ENCODE peak calls at places on chromosomes 5 and 9, in seven cellular contexts. One of them, this sample, is unnamed.

GRCh38 chr5:143644751-143645150 is 167.2 kb upstream of the HMHB1 start:
- DNase-seq in astrocyte of the spinal cord: no peak
- DNase-seq in heart right ventricle: no peak
- DNase-seq in BJ: no peak
- DNase-seq in nephron progenitor cell: no peak
- DNase-seq in IMR-90: no peak
- DNase-seq in lung: no peak
- DNase-seq in this sample: no peak

GRCh38 chr5:154403776-154404387 is 41.9 kb upstream of the SAP30L start:
- DNase-seq in nephron progenitor cell: no peak
- DNase-seq in IMR-90: no peak
- DNase-seq in heart right ventricle: no peak
- DNase-seq in astrocyte of the spinal cord: no peak
- DNase-seq in BJ: peak; percentile 29
- DNase-seq in lung: no peak
- DNase-seq in this sample: no peak

GRCh38 chr9:77575785-77576184 is 72.3 kb downstream of the GNA14 start:
- DNase-seq in nephron progenitor cell: peak; percentile 66
- DNase-seq in BJ: no peak
- DNase-seq in lung: no peak
- DNase-seq in astrocyte of the spinal cord: peak; percentile 26
- DNase-seq in IMR-90: peak; percentile 16
- DNase-seq in heart right ventricle: no peak
- DNase-seq in this sample: no peak

GRCh38 chr9:136695955-136696354 is 8.7 kb upstream of the AGPAT2 start:
- DNase-seq in IMR-90: no peak
- DNase-seq in BJ: no peak
- DNase-seq in astrocyte of the spinal cord: no peak
- DNase-seq in heart right ventricle: no peak
- DNase-seq in nephron progenitor cell: peak; percentile 5
- DNase-seq in lung: no peak
- DNase-seq in this sample: no peak

GRCh38 chr5:91281409-91281808 is 101.7 kb downstream of the ARRDC3 start:
- DNase-seq in heart right ventricle: no peak
- DNase-seq in BJ: peak; percentile 77
- DNase-seq in nephron progenitor cell: no peak
- DNase-seq in IMR-90: peak; percentile 85
- DNase-seq in astrocyte of the spinal cord: peak; percentile 86
- DNase-seq in lung: no peak
- DNase-seq in this sample: no peak

GRCh38 chr5:143019614-143020515 is 249.7 kb downstream of the ARHGAP26 start:
- DNase-seq in astrocyte of the spinal cord: no peak
- DNase-seq in heart right ventricle: no peak
- DNase-seq in IMR-90: no peak
- DNase-seq in lung: no peak
- DNase-seq in BJ: no peak
- DNase-seq in nephron progenitor cell: no peak
- DNase-seq in this sample: peak; percentile 79

GRCh38 chr5:156686816-156687215 is 163.3 kb upstream of the PPP1R2B start:
- DNase-seq in lung: no peak
- DNase-seq in IMR-90: no peak
- DNase-seq in nephron progenitor cell: peak; percentile 24
- DNase-seq in astrocyte of the spinal cord: no peak
- DNase-seq in BJ: no peak
- DNase-seq in heart right ventricle: no peak
- DNase-seq in this sample: no peak

GRCh38 chr5:42612997-42613396 is 143.6 kb upstream of the CCDC152 start:
- DNase-seq in lung: no peak
- DNase-seq in BJ: no peak
- DNase-seq in heart right ventricle: no peak
- DNase-seq in astrocyte of the spinal cord: peak; percentile 68
- DNase-seq in IMR-90: peak; percentile 26
- DNase-seq in nephron progenitor cell: no peak
- DNase-seq in this sample: no peak

GRCh38 chr9:36174731-36175130 is 5.5 kb downstream of the CCIN start:
- DNase-seq in heart right ventricle: no peak
- DNase-seq in lung: no peak
- DNase-seq in IMR-90: no peak
- DNase-seq in nephron progenitor cell: peak; percentile 29
- DNase-seq in BJ: no peak
- DNase-seq in astrocyte of the spinal cord: no peak
- DNase-seq in this sample: no peak

GRCh38 chr9:105968811-105969466 is 274.6 kb downstream of the TMEM38B start:
- DNase-seq in heart right ventricle: no peak
- DNase-seq in lung: no peak
- DNase-seq in BJ: no peak
- DNase-seq in nephron progenitor cell: no peak
- DNase-seq in astrocyte of the spinal cord: no peak
- DNase-seq in IMR-90: no peak
- DNase-seq in this sample: no peak

GRCh38 chr5:53571403-53571802 is 11.0 kb downstream of the NDUFS4 start:
- DNase-seq in BJ: no peak
- DNase-seq in IMR-90: no peak
- DNase-seq in nephron progenitor cell: no peak
- DNase-seq in heart right ventricle: no peak
- DNase-seq in astrocyte of the spinal cord: no peak
- DNase-seq in lung: no peak
- DNase-seq in this sample: no peak

GRCh38 chr5:53580547-53580946 is 20.1 kb downstream of the NDUFS4 start:
- DNase-seq in IMR-90: no peak
- DNase-seq in lung: no peak
- DNase-seq in nephron progenitor cell: no peak
- DNase-seq in heart right ventricle: no peak
- DNase-seq in BJ: no peak
- DNase-seq in astrocyte of the spinal cord: no peak
- DNase-seq in this sample: no peak

GRCh38 chr5:53578854-53579253 is 18.4 kb downstream of the NDUFS4 start:
- DNase-seq in BJ: no peak
- DNase-seq in nephron progenitor cell: no peak
- DNase-seq in IMR-90: no peak
- DNase-seq in lung: no peak
- DNase-seq in heart right ventricle: no peak
- DNase-seq in astrocyte of the spinal cord: no peak
- DNase-seq in this sample: no peak

GRCh38 chr5:53582225-53582624 is 21.8 kb downstream of the NDUFS4 start:
- DNase-seq in heart right ventricle: no peak
- DNase-seq in lung: no peak
- DNase-seq in nephron progenitor cell: no peak
- DNase-seq in IMR-90: no peak
- DNase-seq in astrocyte of the spinal cord: no peak
- DNase-seq in BJ: no peak
- DNase-seq in this sample: no peak

GRCh38 chr5:53576674-53577073 is 16.2 kb downstream of the NDUFS4 start:
- DNase-seq in heart right ventricle: no peak
- DNase-seq in IMR-90: no peak
- DNase-seq in lung: no peak
- DNase-seq in astrocyte of the spinal cord: no peak
- DNase-seq in BJ: no peak
- DNase-seq in nephron progenitor cell: no peak
- DNase-seq in this sample: no peak
- TF ChIP-seq CTCF in heart right ventricle: no peak
- TF ChIP-seq CTCF in IMR-90: no peak
- TF ChIP-seq CTCF in lung: no peak
- TF ChIP-seq CTCF in astrocyte of the spinal cord: no peak
- TF ChIP-seq CTCF in BJ: no peak
- TF ChIP-seq CTCF in nephron progenitor cell: no peak
- TF ChIP-seq CTCF in this sample: no peak

GRCh38 chr5:116497648-116498047 is 77.0 kb downstream of the SEMA6A start:
- DNase-seq in astrocyte of the spinal cord: no peak
- DNase-seq in nephron progenitor cell: no peak
- DNase-seq in BJ: no peak
- DNase-seq in lung: no peak
- DNase-seq in IMR-90: no peak
- DNase-seq in heart right ventricle: no peak
- DNase-seq in this sample: no peak
- TF ChIP-seq CTCF in astrocyte of the spinal cord: peak; percentile 4
- TF ChIP-seq CTCF in nephron progenitor cell: no peak
- TF ChIP-seq CTCF in BJ: no peak
- TF ChIP-seq CTCF in lung: no peak
- TF ChIP-seq CTCF in IMR-90: no peak
- TF ChIP-seq CTCF in heart right ventricle: no peak
- TF ChIP-seq CTCF in this sample: no peak

GRCh38 chr9:21404146-21404545 is 4.8 kb upstream of the IFNA8 start:
- DNase-seq in BJ: no peak
- DNase-seq in astrocyte of the spinal cord: no peak
- DNase-seq in IMR-90: no peak
- DNase-seq in heart right ventricle: no peak
- DNase-seq in nephron progenitor cell: no peak
- DNase-seq in lung: no peak
- DNase-seq in this sample: no peak

GRCh38 chr9:21398955-21399489 is 9.9 kb upstream of the IFNA8 start:
- DNase-seq in lung: no peak
- DNase-seq in IMR-90: no peak
- DNase-seq in BJ: no peak
- DNase-seq in nephron progenitor cell: no peak
- DNase-seq in heart right ventricle: no peak
- DNase-seq in astrocyte of the spinal cord: no peak
- DNase-seq in this sample: no peak

DNA sequence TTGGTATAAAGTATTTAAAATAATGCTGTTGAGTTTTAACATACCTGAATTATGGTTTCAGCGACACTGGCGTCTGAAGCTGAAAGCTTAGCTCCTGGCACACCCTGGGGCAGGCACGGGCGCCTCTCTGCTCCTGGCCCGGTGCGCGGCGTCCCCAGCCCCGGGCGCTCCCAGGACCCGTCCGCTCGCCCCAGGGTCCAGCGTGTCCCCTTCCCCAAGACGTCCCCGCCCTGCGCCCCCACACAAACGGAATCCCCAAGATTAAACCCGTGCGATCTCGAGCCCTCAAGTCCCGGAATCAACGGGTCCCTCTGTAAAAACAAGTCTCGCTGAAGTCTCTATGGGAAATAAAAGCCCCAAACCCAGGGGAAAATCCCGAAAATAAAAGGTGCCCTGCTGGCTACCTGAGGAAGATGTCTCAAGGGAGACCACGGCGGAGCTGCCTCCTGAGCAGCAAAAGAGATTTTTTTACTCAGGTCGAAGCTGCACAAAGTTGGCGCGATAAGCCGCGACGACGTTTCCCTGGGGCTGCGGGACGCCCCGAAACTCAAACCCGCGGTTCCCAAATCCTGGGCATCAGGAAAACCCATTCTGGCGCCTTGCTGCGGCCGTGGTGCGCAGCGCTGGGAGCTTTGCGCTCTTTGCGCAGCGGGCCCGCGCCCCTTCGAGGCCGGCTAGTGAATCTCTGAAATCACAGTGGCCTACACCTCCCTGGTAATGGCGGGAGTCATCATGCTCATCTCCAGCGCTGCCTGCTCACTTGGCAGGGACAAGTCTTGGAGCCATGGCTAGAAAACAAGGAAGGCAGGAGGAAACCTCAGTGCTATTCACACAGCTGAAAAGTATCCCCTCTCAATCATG is 6.3 kb upstream of the IFNA8 start:
- DNase-seq in heart right ventricle: no peak
- DNase-seq in astrocyte of the spinal cord: no peak
- DNase-seq in BJ: no peak
- DNase-seq in IMR-90: no peak
- DNase-seq in nephron progenitor cell: peak; percentile 59
- DNase-seq in lung: no peak
- DNase-seq in this sample: peak; percentile 39
- TF ChIP-seq CTCF in heart right ventricle: no peak
- TF ChIP-seq CTCF in astrocyte of the spinal cord: no peak
- TF ChIP-seq CTCF in BJ: no peak
- TF ChIP-seq CTCF in IMR-90: no peak
- TF ChIP-seq CTCF in nephron progenitor cell: peak; percentile 7
- TF ChIP-seq CTCF in lung: no peak
- TF ChIP-seq CTCF in this sample: peak; percentile 8

GRCh38 chr9:2158111-2158610 is 143.0 kb downstream of the SMARCA2 start:
- DNase-seq in BJ: no peak
- DNase-seq in astrocyte of the spinal cord: peak; percentile 73
- DNase-seq in IMR-90: peak; percentile 67
- DNase-seq in heart right ventricle: peak; percentile 32
- DNase-seq in lung: peak; percentile 50
- DNase-seq in nephron progenitor cell: peak; percentile 32
- DNase-seq in this sample: peak; percentile 32
- TF ChIP-seq CTCF in BJ: no peak
- TF ChIP-seq CTCF in astrocyte of the spinal cord: no peak
- TF ChIP-seq CTCF in IMR-90: peak; percentile 23
- TF ChIP-seq CTCF in heart right ventricle: no peak
- TF ChIP-seq CTCF in lung: no peak
- TF ChIP-seq CTCF in nephron progenitor cell: no peak
- TF ChIP-seq CTCF in this sample: no peak

GRCh38 chr5:21391506-21391905 is 1403.5 kb upstream of the CDH18 start:
- DNase-seq in heart right ventricle: no peak
- DNase-seq in nephron progenitor cell: no peak
- DNase-seq in lung: no peak
- DNase-seq in IMR-90: peak; percentile 9
- DNase-seq in astrocyte of the spinal cord: peak; percentile 73
- DNase-seq in BJ: no peak
- DNase-seq in this sample: no peak
- TF ChIP-seq CTCF in heart right ventricle: peak; percentile 7
- TF ChIP-seq CTCF in nephron progenitor cell: no peak
- TF ChIP-seq CTCF in lung: no peak
- TF ChIP-seq CTCF in IMR-90: no peak
- TF ChIP-seq CTCF in astrocyte of the spinal cord: peak; percentile 48
- TF ChIP-seq CTCF in BJ: no peak
- TF ChIP-seq CTCF in this sample: no peak

GRCh38 chr5:139862803-139863202 is 67.2 kb downstream of the PSD2 start:
- DNase-seq in nephron progenitor cell: no peak
- DNase-seq in astrocyte of the spinal cord: no peak
- DNase-seq in heart right ventricle: no peak
- DNase-seq in IMR-90: no peak
- DNase-seq in BJ: no peak
- DNase-seq in lung: no peak
- DNase-seq in this sample: no peak
- TF ChIP-seq CTCF in nephron progenitor cell: no peak
- TF ChIP-seq CTCF in astrocyte of the spinal cord: no peak
- TF ChIP-seq CTCF in heart right ventricle: no peak
- TF ChIP-seq CTCF in IMR-90: no peak
- TF ChIP-seq CTCF in BJ: no peak
- TF ChIP-seq CTCF in lung: no peak
- TF ChIP-seq CTCF in this sample: no peak

DNA sequence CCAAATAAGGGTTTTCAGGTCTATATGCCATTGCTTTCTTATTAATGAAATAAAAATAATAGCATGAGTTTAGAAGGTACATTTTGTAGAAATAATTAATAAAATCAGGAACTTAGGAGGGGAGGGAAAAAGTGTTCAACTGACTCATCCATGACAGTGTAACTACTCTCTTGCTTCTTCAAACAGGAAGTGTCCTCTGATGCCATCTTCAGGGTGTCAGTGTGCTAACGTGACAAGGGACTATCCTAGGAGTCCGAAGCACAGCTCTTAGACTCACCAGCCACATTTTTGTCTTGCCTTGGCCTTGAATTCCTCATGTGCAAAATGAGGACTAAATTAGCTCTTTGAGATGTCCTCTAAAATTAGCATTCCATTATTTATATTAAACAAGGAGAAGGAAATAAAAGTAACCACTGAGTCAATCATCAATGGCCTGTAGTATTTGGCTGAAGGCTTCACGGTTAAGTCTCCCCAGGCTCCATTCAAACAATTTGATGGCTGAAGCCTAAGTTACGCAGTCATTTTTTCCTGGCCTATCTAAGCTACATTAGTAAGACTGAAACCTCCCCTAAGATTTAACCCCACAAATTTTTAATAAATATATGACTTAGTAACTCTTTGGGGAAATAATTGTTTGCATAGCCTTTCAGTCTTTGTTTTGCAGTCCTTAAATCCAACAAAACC is 151.1 kb downstream of the ARL15 start:
- DNase-seq in nephron progenitor cell: no peak
- DNase-seq in heart right ventricle: no peak
- DNase-seq in lung: no peak
- DNase-seq in BJ: no peak
- DNase-seq in IMR-90: peak; percentile 69
- DNase-seq in astrocyte of the spinal cord: no peak
- DNase-seq in this sample: no peak
- TF ChIP-seq CTCF in nephron progenitor cell: no peak
- TF ChIP-seq CTCF in heart right ventricle: no peak
- TF ChIP-seq CTCF in lung: no peak
- TF ChIP-seq CTCF in BJ: no peak
- TF ChIP-seq CTCF in IMR-90: no peak
- TF ChIP-seq CTCF in astrocyte of the spinal cord: no peak
- TF ChIP-seq CTCF in this sample: no peak